ENCODE peak calls at places on chromosomes 5 and 9, in five cellular contexts. M is IMR-90, U is kidney epithelial cell, V is PC-3, N is NB4. S is an unnamed sample.

GRCh38 chr5:16505140-16505891 is 39.7 kb upstream of the ZNF622 start:
- DNase-seq in M (no peak), U (no peak), V (no peak), N (no peak), S (no peak)

GRCh38 chr9:31908158-31908890 is 476.1 kb upstream of the ACO1 start:
- DNase-seq in M (no peak), U (peak; percentile 81), V (peak; percentile 68), N (no peak), S (peak; percentile 82)

GRCh38 chr9:27600254-27600653 is 27.0 kb upstream of the C9orf72 start:
- DNase-seq in M (no peak), U (no peak), V (no peak), N (no peak), S (no peak)

GRCh38 chr5:126875303-126875785 is 98.4 kb downstream of the LMNB1 start:
- DNase-seq in M (no peak), U (no peak), V (no peak), N (no peak), S (no peak)

GRCh38 chr9:20944507-20944906 is 86.9 kb downstream of the HACD4 start:
- DNase-seq in M (no peak), U (no peak), V (no peak), N (no peak), S (no peak)

GRCh38 chr9:121157939-121158338 is 43.7 kb downstream of the RAB14 start:
- DNase-seq in M (no peak), U (no peak), V (no peak), N (no peak), S (no peak)

GRCh38 chr5:68918306-68918705 is 175.5 kb upstream of the SLC30A5 start:
- DNase-seq in M (no peak), U (no peak), V (no peak), N (no peak), S (no peak)

GRCh38 chr9:37968228-37968672 is 64.3 kb upstream of the SLC25A51 start:
- DNase-seq in M (peak; percentile 63), U (no peak), V (peak; percentile 57), N (peak; percentile 41), S (no peak)

GRCh38 chr9:88342246-88342645 is 46.0 kb upstream of the SPIN1 start:
- DNase-seq in M (peak; percentile 12), U (no peak), V (no peak), N (no peak), S (no peak)

GRCh38 chr5:131384616-131385214 is 120.9 kb downstream of the CDC42SE2 start:
- DNase-seq in M (no peak), U (no peak), V (no peak), N (no peak), S (no peak)

GRCh38 chr5:1037671-1038416 is 29.2 kb downstream of the NKD2 start:
- DNase-seq in M (no peak), U (no peak), V (no peak), N (no peak), S (no peak)

GRCh38 chr9:111036068-111036789 is 2.0 kb downstream of the LPAR1 start:
- DNase-seq in M (peak; percentile 68), U (no peak), V (peak; percentile 67), N (no peak), S (peak; percentile 43)

GRCh38 chr5:43997647-43998251 is 391.5 kb downstream of the FGF10 start:
- DNase-seq in M (peak; percentile 70), U (no peak), V (peak; percentile 82), N (no peak), S (no peak)

GRCh38 chr5:91632871-91633270 is 249.8 kb upstream of the ARRDC3 start:
- DNase-seq in M (no peak), U (no peak), V (peak; percentile 26), N (no peak), S (no peak)

GRCh38 chr5:56900395-56900794 is 9.0 kb upstream of the SETD9 start:
- DNase-seq in M (peak; percentile 53), U (no peak), V (peak; percentile 2), N (peak; percentile 81), S (no peak)

GRCh38 chr5:176739461-176740051 is 70.8 kb upstream of the UNC5A start:
- DNase-seq in M (no peak), U (no peak), V (no peak), N (no peak), S (no peak)

GRCh38 chr5:124365491-124365890 is 380.9 kb downstream of the ZNF608 start:
- DNase-seq in M (no peak), U (no peak), V (no peak), N (no peak), S (no peak)

GRCh38 chr9:108163321-108164005 is 673.9 kb upstream of the KLF4 start:
- DNase-seq in M (peak; percentile 18), U (no peak), V (peak; percentile 10), N (no peak), S (no peak)

GRCh38 chr9:126395439-126396212 is 69.0 kb downstream of the MVB12B start:
- DNase-seq in M (peak; percentile 82), U (peak; percentile 31), V (peak; percentile 74), N (no peak), S (peak; percentile 66)

GRCh38 chr5:1406681-1407640 is 38.3 kb downstream of the SLC6A3 start:
- DNase-seq in M (no peak), U (no peak), V (no peak), N (no peak), S (no peak)

GRCh38 chr9:89278997-89279739 is 31.8 kb upstream of the CKS2 start:
- DNase-seq in M (peak; percentile 71), U (peak; percentile 12), V (peak; percentile 78), N (peak; percentile 68), S (no peak)

GRCh38 chr9:134130503-134131375 is 5.1 kb upstream of the WDR5 start:
- DNase-seq in M (peak; percentile 11), U (no peak), V (no peak), N (no peak), S (peak; percentile 95)

GRCh38 chr9:694499-695154 is 146.9 kb upstream of the DMRT1 start:
- DNase-seq in M (peak; percentile 93), U (peak; percentile 79), V (peak; percentile 91), N (no peak), S (peak; percentile 26)

GRCh38 chr5:40578501-40579451 is 100.9 kb upstream of the PTGER4 start:
- DNase-seq in M (peak; percentile 46), U (no peak), V (peak; percentile 80), N (peak; percentile 8), S (peak; percentile 61)

GRCh38 chr5:140391312-140391711 is 10.3 kb upstream of the ANKHD1 start:
- DNase-seq in M (no peak), U (no peak), V (no peak), N (peak; percentile 60), S (no peak)

GRCh38 chr9:114364123-114364522 is 23.7 kb downstream of the AKNA start:
- DNase-seq in M (peak; percentile 85), U (peak; percentile 96), V (peak; percentile 78), N (peak; percentile 94), S (peak; percentile 90)

GRCh38 chr9:95379630-95380029 is 62.1 kb upstream of the FANCC start:
- DNase-seq in M (no peak), U (no peak), V (no peak), N (peak; percentile 32), S (no peak)

GRCh38 chr9:79551586-79551985 is 20.2 kb upstream of the TLE4 start:
- DNase-seq in M (no peak), U (no peak), V (peak; percentile 38), N (no peak), S (no peak)

GRCh38 chr5:107546084-107546483 is 124.7 kb downstream of the EFNA5 start:
- DNase-seq in M (no peak), U (no peak), V (no peak), N (no peak), S (no peak)

GRCh38 chr9:86600291-86600690 is 246.1 kb upstream of the TUT7 start:
- DNase-seq in M (peak; percentile 58), U (no peak), V (peak; percentile 2), N (no peak), S (peak; percentile 58)

GRCh38 chr5:74625742-74626241 is 14.7 kb downstream of the ENC1 start:
- DNase-seq in M (no peak), U (no peak), V (no peak), N (no peak), S (no peak)
- TF ChIP-seq CTCF in M (no peak), U (no peak), V (peak; percentile 28), N (peak; percentile 25), S (peak; percentile 48)

GRCh38 chr5:142598338-142598700 is 87.6 kb downstream of the FGF1 start:
- DNase-seq in M (no peak), U (no peak), V (no peak), N (no peak), S (no peak)

GRCh38 chr5:142602720-142603245 is 83.1 kb downstream of the FGF1 start:
- DNase-seq in M (peak; percentile 43), U (no peak), V (peak; percentile 80), N (no peak), S (no peak)

GRCh38 chr5:142600092-142600491 is 85.8 kb downstream of the FGF1 start:
- DNase-seq in M (no peak), U (no peak), V (no peak), N (no peak), S (no peak)

GRCh38 chr5:142600611-142601360 is 85.1 kb downstream of the FGF1 start:
- DNase-seq in M (peak; percentile 91), U (no peak), V (no peak), N (no peak), S (no peak)

GRCh38 chr5:142601432-142601831 is 84.5 kb downstream of the FGF1 start:
- DNase-seq in M (no peak), U (no peak), V (no peak), N (peak; percentile 25), S (no peak)
- TF ChIP-seq CTCF in M (peak; percentile 11), U (peak; percentile 18), V (peak; percentile 22), N (peak; percentile 36), S (no peak)

DNA sequence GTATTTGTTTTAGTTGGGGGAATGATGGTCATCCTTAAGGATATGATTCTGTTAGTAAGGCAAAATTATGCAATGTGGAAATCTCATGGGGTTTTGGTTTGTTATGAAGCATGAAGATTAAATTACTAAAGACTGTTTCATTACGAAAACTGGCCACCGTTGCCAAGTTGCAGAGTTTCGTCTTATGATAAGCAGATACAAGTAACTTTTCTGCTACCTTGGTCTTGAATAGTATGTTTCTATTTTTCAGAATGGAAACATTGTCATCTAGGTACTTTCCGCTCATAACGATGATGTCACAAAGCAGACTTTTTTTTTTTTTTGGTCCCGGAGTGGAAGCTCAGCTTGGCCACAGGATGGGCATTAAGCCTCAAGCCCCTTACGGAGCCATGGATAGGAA is 4.2 kb downstream of the CCNI2 start:
- DNase-seq in M (peak; percentile 69), U (no peak), V (no peak), N (no peak), S (no peak)
- TF ChIP-seq CTCF in M (no peak), U (no peak), V (no peak), N (no peak), S (no peak)

DNA sequence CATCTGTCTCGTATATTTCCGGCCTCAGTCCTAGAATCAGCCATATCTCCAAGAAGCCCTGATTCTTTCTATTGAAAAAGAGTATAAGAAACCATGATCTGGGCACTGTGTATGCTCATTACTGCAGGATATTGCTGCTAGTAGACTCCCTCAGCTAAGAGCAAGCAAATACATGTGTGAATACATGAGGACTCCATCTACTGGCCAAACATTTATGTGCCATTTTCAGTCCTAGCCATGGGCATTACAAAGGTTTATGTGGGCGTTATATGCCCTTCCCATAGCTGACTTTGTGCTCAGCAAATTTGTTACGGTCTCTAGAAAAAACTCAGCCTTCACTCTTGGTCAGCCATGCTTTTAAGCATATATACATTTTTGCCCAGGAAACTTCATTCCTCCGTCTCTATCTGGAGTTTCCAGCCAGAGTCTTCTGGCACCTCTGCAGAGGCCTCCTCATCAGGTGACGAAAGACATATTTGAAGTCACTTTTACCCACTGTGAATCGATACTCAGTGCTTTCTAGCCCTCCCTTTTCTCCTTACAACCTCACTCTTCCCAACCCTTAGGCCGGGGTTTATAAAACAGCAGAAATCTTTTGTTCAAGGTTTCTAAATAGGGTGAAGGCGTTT is 1495.6 kb upstream of the CDH6 start:
- DNase-seq in M (no peak), U (no peak), V (peak; percentile 48), N (peak; percentile 59), S (no peak)
- TF ChIP-seq CTCF in M (no peak), U (peak; percentile 15), V (peak; percentile 73), N (peak; percentile 51), S (peak; percentile 49)

GRCh38 chr9:131348631-131349521 is 45.0 kb upstream of the PRRC2B start:
- DNase-seq in M (no peak), U (no peak), V (no peak), N (no peak), S (no peak)
- TF ChIP-seq CTCF in M (peak; percentile 10), U (no peak), V (peak; percentile 39), N (peak; percentile 1), S (no peak)

S was measured in PC-9.